ENCODE peak calls at places on chromosome 12, in six cellular contexts. One of them, this sample, is unnamed.

GRCh38 chr12:48968004-48968403 is 3.5 kb downstream of the WNT10B start:
- DNase-seq in hypothalamus: no peak
- DNase-seq in A549: no peak
- DNase-seq in RWPE1: no peak
- DNase-seq in T-helper 9 cell: no peak
- DNase-seq in RKO: no peak
- DNase-seq in this sample: no peak

GRCh38 chr12:57498143-57498524 is 10.3 kb downstream of the MARS1 start:
- DNase-seq in hypothalamus: no peak
- DNase-seq in A549: no peak
- DNase-seq in RWPE1: no peak
- DNase-seq in T-helper 9 cell: no peak
- DNase-seq in RKO: no peak
- DNase-seq in this sample: no peak

GRCh38 chr12:109741970-109742372 is 28.3 kb downstream of the FAM222A start:
- DNase-seq in hypothalamus: no peak
- DNase-seq in A549: no peak
- DNase-seq in RWPE1: no peak
- DNase-seq in T-helper 9 cell: no peak
- DNase-seq in RKO: no peak
- DNase-seq in this sample: no peak

GRCh38 chr12:110619534-110619953 is 5.6 kb downstream of the TCTN1 start:
- DNase-seq in hypothalamus: no peak
- DNase-seq in A549: no peak
- DNase-seq in RWPE1: no peak
- DNase-seq in T-helper 9 cell: no peak
- DNase-seq in RKO: peak
- DNase-seq in this sample: no peak

GRCh38 chr12:19771858-19772257 is 332.6 kb downstream of the AEBP2 start:
- DNase-seq in hypothalamus: no peak
- DNase-seq in A549: no peak
- DNase-seq in RWPE1: no peak
- DNase-seq in T-helper 9 cell: no peak
- DNase-seq in RKO: no peak
- DNase-seq in this sample: no peak

GRCh38 chr12:8018666-8019581 is 13.6 kb upstream of the FOXJ2 start:
- DNase-seq in hypothalamus: no peak
- DNase-seq in A549: no peak
- DNase-seq in RWPE1: no peak
- DNase-seq in T-helper 9 cell: no peak
- DNase-seq in RKO: no peak
- DNase-seq in this sample: no peak

GRCh38 chr12:76047742-76048141 is 16.2 kb upstream of the PHLDA1 start:
- DNase-seq in hypothalamus: no peak
- DNase-seq in A549: no peak
- DNase-seq in RWPE1: no peak
- DNase-seq in T-helper 9 cell: no peak
- DNase-seq in RKO: no peak
- DNase-seq in this sample: no peak

GRCh38 chr12:94550964-94551363 is 91.3 kb upstream of the CEP83 start:
- DNase-seq in hypothalamus: no peak
- DNase-seq in A549: no peak
- DNase-seq in RWPE1: no peak
- DNase-seq in T-helper 9 cell: no peak
- DNase-seq in RKO: no peak
- DNase-seq in this sample: no peak

This sample was measured in LoVo.